ENCODE peak calls at places on chromosomes 11 and 22, in five cellular contexts. T is hepatocyte, W is AG10803, G is tibial nerve, P is stromal cell of bone marrow. S is an unnamed sample.

GRCh38 chr11:63939351-63939920 is 634 bp downstream of the NAA40 start:
- DNase-seq in T (peak), W (no peak), G (no peak), P (no peak), S (no peak)

GRCh38 chr11:101960231-101960630 is 43.9 kb upstream of the ANGPTL5 start:
- DNase-seq in T (no peak), W (no peak), G (no peak), P (no peak), S (no peak)

GRCh38 chr22:50035131-50035881 is 22.7 kb upstream of the IL17REL start:
- DNase-seq in T (no peak), W (no peak), G (no peak), P (no peak), S (no peak)

GRCh38 chr11:62459080-62459479 is 40.2 kb downstream of the SCGB1A1 start:
- DNase-seq in T (no peak), W (peak), G (no peak), P (peak), S (no peak)

GRCh38 chr11:110075087-110075821 is 17.9 kb upstream of the ZC3H12C start:
- DNase-seq in T (no peak), W (peak), G (no peak), P (no peak), S (no peak)

GRCh38 chr22:19706661-19707151 is 7.6 kb upstream of the SEPTIN5 start:
- DNase-seq in T (no peak), W (no peak), G (no peak), P (no peak), S (peak)

GRCh38 chr22:40328551-40328950 is 17.7 kb upstream of the ADSL start:
- DNase-seq in T (no peak), W (no peak), G (no peak), P (no peak), S (no peak)

GRCh38 chr11:60870276-60870675 is 2.9 kb downstream of the ZP1 start:
- DNase-seq in T (no peak), W (no peak), G (no peak), P (no peak), S (no peak)

GRCh38 chr11:95147364-95147905 is 57.8 kb downstream of the ENDOD1 start:
- DNase-seq in T (peak), W (peak), G (no peak), P (peak), S (peak)

GRCh38 chr11:27679136-27680015 is 20.9 kb downstream of the BDNF start:
- DNase-seq in T (no peak), W (no peak), G (no peak), P (no peak), S (no peak)

GRCh38 chr22:49975543-49976389 is 15.2 kb downstream of the PIM3 start:
- DNase-seq in T (no peak), W (peak), G (no peak), P (no peak), S (peak)

GRCh38 chr11:69801513-69802335 is 17.5 kb downstream of the FGF3 start:
- DNase-seq in T (peak), W (no peak), G (no peak), P (no peak), S (no peak)

GRCh38 chr11:58905141-58905715 is 34.1 kb upstream of the GLYATL1 start:
- DNase-seq in T (peak), W (peak), G (no peak), P (no peak), S (no peak)

GRCh38 chr11:36018967-36019596 is 75.2 kb downstream of the LDLRAD3 start:
- DNase-seq in T (no peak), W (no peak), G (no peak), P (no peak), S (no peak)

GRCh38 chr11:121654506-121655480 is 202.0 kb upstream of the SORL1-AS1 start:
- DNase-seq in T (peak), W (peak), G (no peak), P (no peak), S (no peak)

GRCh38 chr11:67504023-67504949 is 877 bp downstream of the PITPNM1 start:
- DNase-seq in T (peak), W (no peak), G (no peak), P (no peak), S (no peak)

GRCh38 chr11:31487848-31488247 is 21.6 kb downstream of the IMMP1L start:
- DNase-seq in T (peak), W (peak), G (no peak), P (peak), S (no peak)

GRCh38 chr22:17430298-17430900 is 61.1 kb downstream of the CECR2 start:
- DNase-seq in T (peak), W (no peak), G (peak), P (peak), S (no peak)

GRCh38 chr11:85844439-85845051 is 10.6 kb upstream of the CCDC83 start:
- DNase-seq in T (peak), W (peak), G (no peak), P (no peak), S (no peak)

GRCh38 chr11:11010624-11011127 is 152.8 kb upstream of the ZBED5 start:
- DNase-seq in T (peak), W (peak), G (peak), P (no peak), S (peak)

GRCh38 chr11:134124660-134125451 is 56.0 kb downstream of the JAM3 start:
- DNase-seq in T (peak), W (peak), G (no peak), P (peak), S (peak)

GRCh38 chr11:131764126-131764525 is 393.7 kb downstream of the NTM start:
- DNase-seq in T (no peak), W (no peak), G (no peak), P (no peak), S (no peak)

GRCh38 chr11:43689167-43689566 is 8.6 kb downstream of the HSD17B12 start:
- DNase-seq in T (no peak), W (no peak), G (no peak), P (no peak), S (no peak)

GRCh38 chr22:33842421-33843094 is 77.7 kb downstream of the LARGE1 start:
- DNase-seq in T (no peak), W (no peak), G (no peak), P (no peak), S (no peak)

S was measured in lower leg skin.